ENCODE peak calls at places on chromosomes 2 and 18, in five cellular contexts. One of them, this sample, is unnamed.

GRCh38 chr2:231923951-231924888 is 2.0 kb downstream of the NPPC start:
- DNase-seq in CD8-positive, alpha-beta T cell: no peak
- DNase-seq in neural progenitor cell: no peak
- DNase-seq in adrenal gland: no peak
- DNase-seq in PC-9: no peak
- DNase-seq in this sample: no peak

GRCh38 chr18:79246309-79247108 is 149.2 kb upstream of the NFATC1 start:
- DNase-seq in neural progenitor cell: peak
- DNase-seq in CD8-positive, alpha-beta T cell: peak
- DNase-seq in PC-9: peak
- DNase-seq in adrenal gland: peak
- DNase-seq in this sample: peak

GRCh38 chr2:18940184-18940583 is 350.8 kb upstream of the NT5C1B start:
- DNase-seq in CD8-positive, alpha-beta T cell: no peak
- DNase-seq in PC-9: no peak
- DNase-seq in adrenal gland: no peak
- DNase-seq in neural progenitor cell: no peak
- DNase-seq in this sample: no peak

GRCh38 chr18:29041976-29042375 is 865.0 kb upstream of the CDH2 start:
- DNase-seq in CD8-positive, alpha-beta T cell: no peak
- DNase-seq in neural progenitor cell: no peak
- DNase-seq in PC-9: no peak
- DNase-seq in adrenal gland: no peak
- DNase-seq in this sample: no peak

GRCh38 chr18:64271264-64271663 is 122.4 kb upstream of the LINC00305 start:
- DNase-seq in adrenal gland: no peak
- DNase-seq in CD8-positive, alpha-beta T cell: no peak
- DNase-seq in PC-9: no peak
- DNase-seq in neural progenitor cell: no peak
- DNase-seq in this sample: no peak

GRCh38 chr2:198327526-198327925 is 523.1 kb downstream of the PLCL1 start:
- DNase-seq in CD8-positive, alpha-beta T cell: no peak
- DNase-seq in PC-9: no peak
- DNase-seq in adrenal gland: no peak
- DNase-seq in neural progenitor cell: no peak
- DNase-seq in this sample: no peak

GRCh38 chr2:54595161-54595803 is 128.2 kb upstream of the EML6 start:
- DNase-seq in PC-9: no peak
- DNase-seq in CD8-positive, alpha-beta T cell: no peak
- DNase-seq in adrenal gland: no peak
- DNase-seq in neural progenitor cell: no peak
- DNase-seq in this sample: no peak

GRCh38 chr2:22904126-22904684 is 480.8 kb upstream of the KLHL29 start:
- DNase-seq in CD8-positive, alpha-beta T cell: no peak
- DNase-seq in neural progenitor cell: peak
- DNase-seq in PC-9: peak
- DNase-seq in adrenal gland: peak
- DNase-seq in this sample: no peak

GRCh38 chr2:150759531-150759930 is 272.1 kb upstream of the RND3 start:
- DNase-seq in PC-9: no peak
- DNase-seq in CD8-positive, alpha-beta T cell: no peak
- DNase-seq in neural progenitor cell: no peak
- DNase-seq in adrenal gland: no peak
- DNase-seq in this sample: no peak

GRCh38 chr2:9979977-9980376 is 28.5 kb downstream of the GRHL1 start:
- DNase-seq in neural progenitor cell: no peak
- DNase-seq in CD8-positive, alpha-beta T cell: no peak
- DNase-seq in PC-9: no peak
- DNase-seq in adrenal gland: no peak
- DNase-seq in this sample: no peak

GRCh38 chr2:239957681-239958181 is 67.4 kb downstream of the NDUFA10 start:
- DNase-seq in neural progenitor cell: no peak
- DNase-seq in CD8-positive, alpha-beta T cell: no peak
- DNase-seq in PC-9: no peak
- DNase-seq in adrenal gland: no peak
- DNase-seq in this sample: no peak

GRCh38 chr2:27992787-27993747 is 102.5 kb downstream of the BABAM2 start:
- DNase-seq in neural progenitor cell: peak
- DNase-seq in PC-9: peak
- DNase-seq in adrenal gland: no peak
- DNase-seq in CD8-positive, alpha-beta T cell: no peak
- DNase-seq in this sample: no peak

GRCh38 chr2:149094217-149095015 is 55.9 kb downstream of the LYPD6B start:
- DNase-seq in PC-9: no peak
- DNase-seq in neural progenitor cell: peak
- DNase-seq in adrenal gland: no peak
- DNase-seq in CD8-positive, alpha-beta T cell: no peak
- DNase-seq in this sample: no peak

GRCh38 chr2:161005170-161005569 is 155.1 kb upstream of the TANK start:
- DNase-seq in CD8-positive, alpha-beta T cell: no peak
- DNase-seq in neural progenitor cell: no peak
- DNase-seq in adrenal gland: no peak
- DNase-seq in PC-9: no peak
- DNase-seq in this sample: no peak

GRCh38 chr2:144086965-144087364 is 433.0 kb downstream of the ZEB2 start:
- DNase-seq in PC-9: no peak
- DNase-seq in CD8-positive, alpha-beta T cell: no peak
- DNase-seq in neural progenitor cell: no peak
- DNase-seq in adrenal gland: no peak
- DNase-seq in this sample: no peak

GRCh38 chr2:225458431-225459117 is 59.1 kb downstream of the NYAP2 start:
- DNase-seq in adrenal gland: no peak
- DNase-seq in CD8-positive, alpha-beta T cell: no peak
- DNase-seq in neural progenitor cell: no peak
- DNase-seq in PC-9: no peak
- DNase-seq in this sample: no peak

GRCh38 chr2:234269769-234270204 is 219.3 kb downstream of the SPP2 start:
- DNase-seq in neural progenitor cell: no peak
- DNase-seq in CD8-positive, alpha-beta T cell: no peak
- DNase-seq in PC-9: peak
- DNase-seq in adrenal gland: no peak
- DNase-seq in this sample: no peak

GRCh38 chr2:97936199-97936598 is 59.5 kb downstream of the TMEM131 start:
- DNase-seq in PC-9: peak
- DNase-seq in adrenal gland: no peak
- DNase-seq in CD8-positive, alpha-beta T cell: no peak
- DNase-seq in neural progenitor cell: peak
- DNase-seq in this sample: no peak

GRCh38 chr2:220789961-220790360 is 782.1 kb downstream of the EPHA4 start:
- DNase-seq in adrenal gland: no peak
- DNase-seq in PC-9: no peak
- DNase-seq in CD8-positive, alpha-beta T cell: no peak
- DNase-seq in neural progenitor cell: no peak
- DNase-seq in this sample: no peak

GRCh38 chr2:219059375-219059724 is 1.4 kb downstream of the IHH start:
- DNase-seq in PC-9: no peak
- DNase-seq in neural progenitor cell: peak
- DNase-seq in CD8-positive, alpha-beta T cell: no peak
- DNase-seq in adrenal gland: no peak
- DNase-seq in this sample: no peak

GRCh38 chr2:238108423-238109201 is 8.5 kb downstream of the ESPNL start:
- DNase-seq in adrenal gland: no peak
- DNase-seq in PC-9: no peak
- DNase-seq in neural progenitor cell: peak
- DNase-seq in CD8-positive, alpha-beta T cell: no peak
- DNase-seq in this sample: no peak

GRCh38 chr2:36433311-36434217 is 78.0 kb downstream of the CRIM1 start:
- DNase-seq in neural progenitor cell: peak
- DNase-seq in adrenal gland: no peak
- DNase-seq in CD8-positive, alpha-beta T cell: no peak
- DNase-seq in PC-9: no peak
- DNase-seq in this sample: no peak

GRCh38 chr18:36786686-36787085 is 42.1 kb downstream of the TPGS2 start:
- DNase-seq in adrenal gland: peak
- DNase-seq in neural progenitor cell: no peak
- DNase-seq in CD8-positive, alpha-beta T cell: no peak
- DNase-seq in PC-9: peak
- DNase-seq in this sample: no peak

GRCh38 chr18:80033181-80034067 is 810 bp upstream of the RBFA start:
- DNase-seq in neural progenitor cell: no peak
- DNase-seq in PC-9: no peak
- DNase-seq in adrenal gland: no peak
- DNase-seq in CD8-positive, alpha-beta T cell: no peak
- DNase-seq in this sample: peak

GRCh38 chr2:238652053-238652770 is 195.7 kb upstream of the TWIST2 start:
- DNase-seq in neural progenitor cell: no peak
- DNase-seq in CD8-positive, alpha-beta T cell: no peak
- DNase-seq in adrenal gland: no peak
- DNase-seq in PC-9: no peak
- DNase-seq in this sample: no peak

GRCh38 chr2:32825291-32825712 is 121.5 kb upstream of the LTBP1 start:
- DNase-seq in adrenal gland: peak
- DNase-seq in PC-9: no peak
- DNase-seq in neural progenitor cell: no peak
- DNase-seq in CD8-positive, alpha-beta T cell: no peak
- DNase-seq in this sample: no peak

GRCh38 chr18:8776544-8776943 is 71.2 kb downstream of the MTCL1 start:
- DNase-seq in adrenal gland: no peak
- DNase-seq in CD8-positive, alpha-beta T cell: no peak
- DNase-seq in PC-9: no peak
- DNase-seq in neural progenitor cell: no peak
- DNase-seq in this sample: no peak

GRCh38 chr2:101026253-101026701 is 24.2 kb downstream of the RPL31 start:
- DNase-seq in neural progenitor cell: peak
- DNase-seq in CD8-positive, alpha-beta T cell: no peak
- DNase-seq in PC-9: no peak
- DNase-seq in adrenal gland: peak
- DNase-seq in this sample: no peak

GRCh38 chr18:49277395-49278036 is 182.9 kb downstream of the DYM start:
- DNase-seq in PC-9: no peak
- DNase-seq in adrenal gland: no peak
- DNase-seq in CD8-positive, alpha-beta T cell: no peak
- DNase-seq in neural progenitor cell: no peak
- DNase-seq in this sample: no peak

GRCh38 chr2:98482362-98482761 is 37.7 kb downstream of the INPP4A start:
- DNase-seq in neural progenitor cell: no peak
- DNase-seq in CD8-positive, alpha-beta T cell: no peak
- DNase-seq in adrenal gland: no peak
- DNase-seq in PC-9: no peak
- DNase-seq in this sample: no peak

GRCh38 chr2:42598656-42599267 is 30.3 kb downstream of the MTA3 start:
- DNase-seq in adrenal gland: no peak
- DNase-seq in CD8-positive, alpha-beta T cell: no peak
- DNase-seq in PC-9: no peak
- DNase-seq in neural progenitor cell: no peak
- DNase-seq in this sample: no peak
- TF ChIP-seq CTCF in adrenal gland: no peak
- TF ChIP-seq CTCF in CD8-positive, alpha-beta T cell: no peak
- TF ChIP-seq CTCF in PC-9: no peak
- TF ChIP-seq CTCF in neural progenitor cell: peak
- TF ChIP-seq CTCF in this sample: no peak

GRCh38 chr2:79591281-79591680 is 78.4 kb downstream of the CTNNA2 start:
- DNase-seq in CD8-positive, alpha-beta T cell: no peak
- DNase-seq in adrenal gland: no peak
- DNase-seq in PC-9: no peak
- DNase-seq in neural progenitor cell: no peak
- DNase-seq in this sample: no peak

GRCh38 chr2:79580175-79580574 is 67.3 kb downstream of the CTNNA2 start:
- DNase-seq in adrenal gland: no peak
- DNase-seq in CD8-positive, alpha-beta T cell: no peak
- DNase-seq in PC-9: no peak
- DNase-seq in neural progenitor cell: peak
- DNase-seq in this sample: no peak

DNA sequence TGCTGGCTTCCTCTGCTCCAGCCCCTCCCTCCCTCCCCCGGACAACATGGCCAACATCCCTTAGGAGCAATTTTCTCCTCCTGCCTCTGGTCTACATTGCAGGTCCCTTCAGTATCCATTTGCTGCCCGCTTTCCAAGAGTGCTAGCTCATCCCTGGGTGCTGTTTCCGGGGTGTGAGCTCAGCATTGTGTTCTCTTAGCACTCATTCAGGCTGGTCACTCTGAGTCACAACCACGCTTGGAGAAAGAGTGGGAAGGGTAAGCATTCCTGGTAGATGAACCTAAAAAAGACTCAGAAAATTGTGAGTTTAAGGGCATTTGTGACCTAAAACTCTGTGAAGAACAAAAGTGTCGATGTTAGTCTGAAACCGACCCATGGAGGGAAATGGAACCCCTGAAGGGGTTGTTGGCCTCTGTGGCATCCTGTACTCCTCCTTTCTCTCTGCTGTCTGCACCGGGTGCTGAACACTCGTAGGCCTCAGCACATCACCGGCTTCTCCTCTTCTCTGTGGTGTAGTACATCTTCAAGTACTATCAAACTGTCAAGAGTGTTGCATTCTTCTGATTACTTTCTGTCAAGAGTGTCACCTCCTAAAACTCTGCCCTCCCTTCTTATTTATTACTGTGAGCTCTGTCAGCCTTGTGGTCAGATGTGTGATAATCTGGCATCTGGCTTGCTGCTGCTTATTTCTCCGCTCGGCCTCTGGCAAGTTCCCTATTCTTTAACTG is 73.0 kb downstream of the CTNNA2 start:
- DNase-seq in CD8-positive, alpha-beta T cell: no peak
- DNase-seq in adrenal gland: no peak
- DNase-seq in PC-9: no peak
- DNase-seq in neural progenitor cell: no peak
- DNase-seq in this sample: no peak
- H3K27ac ChIP-seq in CD8-positive, alpha-beta T cell: no peak
- H3K27ac ChIP-seq in adrenal gland: no peak
- H3K27ac ChIP-seq in PC-9: no peak
- H3K27ac ChIP-seq in neural progenitor cell: no peak
- H3K27ac ChIP-seq in this sample: no peak

GRCh38 chr2:191299009-191299408 is 53.8 kb downstream of the MYO1B start:
- DNase-seq in CD8-positive, alpha-beta T cell: no peak
- DNase-seq in neural progenitor cell: no peak
- DNase-seq in adrenal gland: no peak
- DNase-seq in PC-9: no peak
- DNase-seq in this sample: no peak
- TF ChIP-seq CTCF in CD8-positive, alpha-beta T cell: no peak
- TF ChIP-seq CTCF in neural progenitor cell: peak
- TF ChIP-seq CTCF in adrenal gland: no peak
- TF ChIP-seq CTCF in PC-9: no peak
- TF ChIP-seq CTCF in this sample: no peak

GRCh38 chr18:68995675-68996074 is 197.8 kb downstream of the CCDC102B start:
- DNase-seq in adrenal gland: no peak
- DNase-seq in PC-9: no peak
- DNase-seq in CD8-positive, alpha-beta T cell: no peak
- DNase-seq in neural progenitor cell: no peak
- DNase-seq in this sample: no peak
- H3K27ac ChIP-seq in adrenal gland: no peak
- H3K27ac ChIP-seq in PC-9: no peak
- H3K27ac ChIP-seq in CD8-positive, alpha-beta T cell: no peak
- H3K27ac ChIP-seq in neural progenitor cell: no peak
- H3K27ac ChIP-seq in this sample: no peak

This sample was measured in CD4-positive, alpha-beta T cell.